ENCODE peak calls at places on chromosome 4, in eight cellular contexts. V is hepatocyte; Z is adrenal gland; W is H7; H is spleen; Q is effector memory CD4-positive, alpha-beta T cell; J is suprapubic skin; G is prostate gland. D is an unnamed sample. For H3K36me3, the result is how much of the 10 kb centered on the place peaks cover.

GRCh38 chr4:40675166-40675565 is 45.5 kb upstream of the RBM47 start:
- DNase-seq in Q (no peak), J (no peak), G (no peak), H (no peak), V (no peak), Z (no peak), W (no peak), D (no peak)

GRCh38 chr4:127400736-127401346 is 231.9 kb upstream of the INTU start:
- DNase-seq in J (peak), G (peak), Z (peak), H (no peak), V (peak), W (peak), Q (no peak), D (peak)

GRCh38 chr4:121951570-121952110 is at the start of gene TRPC3:
- DNase-seq in W (no peak), H (peak), V (peak), Q (no peak), Z (no peak), J (no peak), G (no peak), D (no peak)

GRCh38 chr4:87985097-87985886 is 9.8 kb downstream of the SPP1 start:
- DNase-seq in G (no peak), Q (no peak), V (peak), H (peak), J (no peak), W (peak), Z (peak), D (peak)

GRCh38 chr4:55445921-55446577 is 50.3 kb downstream of the TMEM165 start:
- DNase-seq in J (no peak), Z (no peak), H (no peak), W (no peak), V (no peak), Q (no peak), G (no peak), D (no peak)

GRCh38 chr4:13171292-13172057 is 312.7 kb downstream of the RAB28 start:
- DNase-seq in Q (no peak), G (no peak), H (no peak), Z (no peak), J (no peak), V (no peak), W (no peak), D (no peak)

GRCh38 chr4:168840988-168841681 is 168.9 kb downstream of the CBR4 start:
- DNase-seq in Z (peak), V (no peak), Q (no peak), H (no peak), J (no peak), G (no peak), W (peak), D (no peak)

GRCh38 chr4:26992657-26993361 is 132.2 kb downstream of the STIM2 start:
- DNase-seq in H (no peak), Z (peak), W (no peak), J (no peak), G (peak), Q (no peak), V (peak), D (no peak)

DNA sequence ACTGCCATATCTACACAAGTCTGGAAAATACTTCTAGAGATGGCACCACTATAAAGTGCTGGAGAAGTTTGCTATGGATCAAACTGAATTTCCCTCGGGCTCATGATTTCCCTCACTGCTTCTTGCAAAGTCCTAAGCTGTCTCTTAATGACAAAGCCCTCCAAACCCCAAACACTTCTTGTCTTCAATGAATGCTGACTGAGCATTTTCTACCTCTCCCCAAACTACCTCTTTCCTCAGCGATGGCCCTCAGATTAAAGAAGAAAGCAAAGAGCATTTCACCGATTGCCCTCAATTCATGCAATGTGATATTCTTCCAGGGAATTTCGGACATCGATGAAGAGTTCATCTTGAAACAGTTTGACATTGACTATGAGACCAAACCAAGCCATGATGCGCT is 19.7 kb downstream of the FAM47E start:
- DNase-seq in H (no peak), G (no peak), J (no peak), V (no peak), W (no peak), Z (no peak), Q (no peak), D (no peak)
- H3K36me3 ChIP-seq in H (under half), G (under half), J (under half), V (under half), W (under half), Z (under half), Q (under half), D (under half)

GRCh38 chr4:84825701-84826100 is 140.8 kb downstream of the WDFY3 start:
- DNase-seq in J (no peak), Z (no peak), W (no peak), G (no peak), Q (no peak), H (no peak), V (no peak), D (no peak)
- H3K36me3 ChIP-seq in J (under half), Z (under half), W (under half), G (under half), Q (under half), H (under half), V (under half), D (under half)

DNA sequence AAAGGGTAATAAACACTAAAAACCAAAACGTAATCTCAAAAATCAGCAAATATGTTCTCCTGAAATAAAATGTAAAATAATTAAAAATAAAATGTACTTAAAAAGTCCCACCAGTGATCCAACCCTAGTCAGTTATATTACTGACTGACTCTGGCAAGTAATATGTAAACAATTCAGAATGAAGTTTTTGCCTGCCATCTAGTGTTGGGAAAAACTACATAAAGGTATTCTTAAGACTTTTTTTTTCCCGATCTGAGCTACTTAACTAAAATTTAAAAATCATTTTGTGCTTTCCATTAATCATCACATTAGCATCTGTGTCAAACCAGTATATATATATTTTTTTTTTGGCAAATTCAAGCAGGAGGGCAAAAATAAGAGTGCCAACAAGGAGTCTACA is 24.0 kb downstream of the RCHY1 start:
- DNase-seq in V (peak), J (no peak), H (no peak), Z (no peak), W (no peak), Q (no peak), G (no peak), D (no peak)
- H3K36me3 ChIP-seq in V (under half), J (under half), H (half or more), Z (under half), W (under half), Q (half or more), G (under half), D (under half)

GRCh38 chr4:99076292-99076976 is 12.2 kb downstream of the ADH5 start:
- DNase-seq in Q (no peak), W (no peak), H (no peak), V (no peak), J (no peak), G (no peak), Z (no peak), D (no peak)

GRCh38 chr4:99079625-99080295 is 8.8 kb downstream of the ADH5 start:
- DNase-seq in G (no peak), W (no peak), J (no peak), Z (no peak), H (no peak), V (no peak), Q (no peak), D (no peak)

GRCh38 chr4:99078931-99079624 is 9.5 kb downstream of the ADH5 start:
- DNase-seq in H (no peak), Q (no peak), W (no peak), Z (no peak), G (no peak), J (no peak), V (no peak), D (no peak)

GRCh38 chr4:99077177-99077576 is 11.4 kb downstream of the ADH5 start:
- DNase-seq in J (no peak), Z (no peak), Q (no peak), H (no peak), W (no peak), V (no peak), G (no peak), D (no peak)

GRCh38 chr4:99078336-99078735 is 10.3 kb downstream of the ADH5 start:
- DNase-seq in G (no peak), V (no peak), Q (no peak), H (no peak), W (no peak), Z (no peak), J (no peak), D (no peak)
- H3K36me3 ChIP-seq in G (under half), V (under half), Q (half or more), H (half or more), W (under half), Z (under half), J (half or more), D (half or more)

GRCh38 chr4:11421116-11421515 is 7.6 kb downstream of the HS3ST1 start:
- DNase-seq in W (no peak), G (no peak), V (no peak), J (no peak), H (no peak), Z (no peak), Q (no peak), D (no peak)
- H3K36me3 ChIP-seq in W (under half), G (under half), V (under half), J (under half), H (under half), Z (under half), Q (under half), D (under half)

GRCh38 chr4:867526-868250 is 41.8 kb upstream of the CPLX1 start:
- DNase-seq in Z (no peak), J (no peak), H (no peak), Q (no peak), G (no peak), V (no peak), W (no peak), D (no peak)
- H3K36me3 ChIP-seq in Z (under half), J (half or more), H (half or more), Q (half or more), G (under half), V (under half), W (under half), D (under half)

DNA sequence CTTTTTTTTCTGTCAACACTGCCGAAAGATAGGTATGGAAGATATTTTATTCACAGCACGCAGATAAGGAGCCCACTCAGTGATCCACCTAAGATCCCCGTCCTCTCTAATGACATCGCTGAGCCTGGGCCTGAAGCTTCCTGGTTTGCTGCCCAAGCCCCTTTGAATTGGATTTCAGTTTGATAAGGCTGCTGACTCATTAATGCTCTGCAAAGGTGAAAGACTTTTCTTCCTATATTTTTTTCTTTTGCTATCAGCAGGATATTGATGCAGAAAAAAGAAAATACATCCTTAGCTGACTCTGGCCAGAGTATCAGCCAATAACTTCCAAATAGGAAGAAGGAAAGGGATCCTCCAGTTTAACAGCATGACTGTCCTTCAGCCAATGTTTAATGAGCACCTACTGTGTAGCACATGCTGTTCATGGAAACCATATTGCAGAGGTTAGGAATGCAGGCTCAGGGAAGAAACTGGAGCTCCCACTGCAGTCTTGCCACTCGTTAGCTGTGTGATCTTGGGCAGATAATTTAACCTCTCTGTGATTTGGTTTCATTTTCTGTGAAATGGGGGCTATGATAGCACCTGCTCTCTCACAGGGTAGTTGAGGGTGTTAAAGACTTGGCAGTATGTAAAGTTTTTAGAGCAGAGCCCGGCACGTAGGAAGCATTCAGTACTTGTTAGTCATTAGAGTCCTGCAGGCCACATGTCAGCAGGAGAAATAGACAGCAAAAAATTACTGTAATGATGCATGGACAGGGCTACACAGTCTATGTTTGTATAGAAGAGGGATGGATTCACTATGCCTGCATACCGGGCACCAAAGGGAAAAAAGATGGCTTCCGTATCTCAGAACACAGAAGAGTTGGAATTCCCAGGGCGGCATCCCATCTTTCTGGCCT is 39.3 kb downstream of the EVC start:
- DNase-seq in W (peak), J (no peak), Q (no peak), Z (no peak), H (no peak), V (no peak), G (no peak), D (no peak)
- H3K36me3 ChIP-seq in W (under half), J (under half), Q (under half), Z (under half), H (under half), V (under half), G (under half), D (under half)

DNA sequence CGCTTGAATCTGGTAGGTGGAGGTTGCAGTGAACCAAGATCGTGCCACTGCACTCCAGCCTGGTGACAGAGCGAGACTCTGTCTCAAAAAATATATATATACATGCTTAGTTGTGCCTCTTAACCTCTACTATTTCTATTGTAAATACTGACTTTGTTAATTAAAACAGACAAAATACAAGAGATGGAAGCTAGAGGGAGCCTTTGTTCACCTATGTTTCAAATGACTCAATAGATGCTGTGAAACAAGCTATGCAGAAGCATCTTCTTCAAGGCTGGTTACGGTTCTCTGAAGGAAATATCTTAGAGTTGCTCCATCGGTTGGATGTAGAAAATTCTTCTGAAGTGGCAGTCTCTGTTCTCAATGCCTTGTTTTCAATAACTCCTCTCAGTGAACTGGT is 6.2 kb downstream of the NCAPG start:
- DNase-seq in V (peak), Z (no peak), Q (no peak), H (no peak), G (no peak), J (no peak), W (no peak), D (no peak)
- H3K36me3 ChIP-seq in V (under half), Z (under half), Q (under half), H (under half), G (under half), J (under half), W (under half), D (under half)

DNA sequence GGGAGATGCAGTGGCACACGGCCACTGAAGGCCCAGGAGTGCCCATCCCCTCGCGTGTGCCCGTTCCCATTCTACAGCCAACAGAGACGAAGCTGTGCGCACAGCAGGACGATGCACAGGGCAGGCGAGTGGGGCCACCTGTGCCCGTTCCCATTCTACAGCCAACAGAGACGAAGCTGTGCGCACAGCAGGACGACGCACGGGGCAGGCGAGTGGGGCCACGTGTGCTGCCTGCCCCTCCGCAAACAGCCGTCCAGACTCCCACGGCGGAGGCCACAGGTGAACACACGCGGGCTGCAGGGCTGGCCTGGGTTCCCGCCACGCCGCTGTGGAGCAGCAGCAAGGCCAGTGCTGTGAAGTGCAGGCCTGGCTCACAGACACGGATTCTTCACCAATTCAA is 32.0 kb downstream of the GAK start:
- DNase-seq in V (no peak), Z (no peak), Q (no peak), G (no peak), J (no peak), H (no peak), W (no peak), D (peak)
- H3K36me3 ChIP-seq in V (under half), Z (under half), Q (half or more), G (under half), J (half or more), H (half or more), W (under half), D (half or more)

DNA sequence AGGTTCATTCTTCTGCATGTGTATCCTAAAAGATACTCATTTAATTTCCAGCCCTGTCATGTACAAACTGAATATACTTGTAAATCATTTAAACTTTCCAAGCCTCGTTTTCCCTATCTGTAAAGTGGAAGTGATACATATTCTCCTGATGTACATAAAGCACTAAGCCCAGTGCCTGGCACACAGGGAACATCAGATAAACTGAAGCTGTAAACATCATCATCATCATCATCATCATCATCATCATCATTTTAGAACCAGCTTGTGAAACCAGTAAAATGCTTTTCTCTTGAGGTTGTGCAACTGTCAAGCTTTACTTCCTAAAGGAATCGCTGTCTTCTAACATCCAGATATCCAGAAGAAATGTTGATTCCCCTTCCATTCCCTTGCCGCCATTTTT is 83.3 kb upstream of the ANXA3 start:
- DNase-seq in J (no peak), Z (no peak), G (no peak), Q (no peak), H (no peak), V (no peak), W (no peak), D (no peak)
- H3K36me3 ChIP-seq in J (under half), Z (under half), G (under half), Q (under half), H (under half), V (under half), W (under half), D (under half)